ENCODE peak calls at places on chromosome 7, in four cellular contexts. I, Q, Y and E are unnamed samples.

GRCh38 chr7:1494866-1495563 is 9.2 kb downstream of the INTS1 start:
- DNase-seq in I (no peak), Q (no peak), Y (no peak), E (no peak)

GRCh38 chr7:136956671-136957070 is 88.2 kb downstream of the CHRM2 start:
- DNase-seq in Y (no peak), I (no peak), Q (no peak), E (no peak)

GRCh38 chr7:5705318-5705717 is 76.1 kb downstream of the RNF216 start:
- DNase-seq in Q (no peak), I (no peak), Y (no peak), E (no peak)

GRCh38 chr7:93374345-93374940 is 142.3 kb downstream of the VPS50 start:
- DNase-seq in Y (peak), I (no peak), Q (no peak), E (no peak)

GRCh38 chr7:40221836-40222235 is 87.0 kb downstream of the SUGCT start:
- DNase-seq in Y (no peak), Q (no peak), I (no peak), E (no peak)

GRCh38 chr7:111132833-111133232 is 41.9 kb downstream of the LRRN3 start:
- DNase-seq in Q (no peak), Y (no peak), I (no peak), E (no peak)

GRCh38 chr7:10128748-10129147 is 844.9 kb upstream of the PHF14 start:
- DNase-seq in Y (no peak), I (no peak), Q (no peak), E (no peak)

GRCh38 chr7:4132221-4132620 is 549.9 kb upstream of the FOXK1 start:
- DNase-seq in I (no peak), Y (no peak), Q (no peak), E (no peak)

GRCh38 chr7:11636274-11636673 is 195.7 kb downstream of the THSD7A start:
- DNase-seq in I (no peak), Y (no peak), Q (no peak), E (no peak)

GRCh38 chr7:150753826-150754603 is 16.8 kb downstream of the GIMAP5 start:
- DNase-seq in I (no peak), Q (no peak), Y (peak), E (peak)

GRCh38 chr7:99372275-99373085 is 2.0 kb upstream of the ARPC1B start:
- DNase-seq in I (no peak), Y (peak), Q (no peak), E (no peak)

GRCh38 chr7:155408657-155409586 is 49.0 kb upstream of the EN2 start:
- DNase-seq in Q (no peak), I (no peak), Y (no peak), E (no peak)

GRCh38 chr7:43954524-43955228 is 28.4 kb downstream of the UBE2D4 start:
- DNase-seq in Q (peak), Y (peak), I (peak), E (peak)

GRCh38 chr7:148584154-148584827 is 6.3 kb upstream of the C7orf33 start:
- DNase-seq in Q (no peak), I (no peak), Y (no peak), E (no peak)

GRCh38 chr7:98341106-98341505 is 59.6 kb downstream of the BRI3 start:
- DNase-seq in I (no peak), Q (no peak), Y (no peak), E (no peak)

GRCh38 chr7:116045532-116045931 is 15.0 kb upstream of the TFEC start:
- DNase-seq in Y (no peak), Q (no peak), I (no peak), E (no peak)

GRCh38 chr7:106326594-106327537 is 42.1 kb upstream of the NAMPT start:
- DNase-seq in I (no peak), Y (no peak), Q (no peak), E (no peak)

GRCh38 chr7:113636727-113637421 is 281.9 kb downstream of the PPP1R3A start:
- DNase-seq in Q (no peak), Y (no peak), I (no peak), E (no peak)

GRCh38 chr7:108630002-108630401 is 60.3 kb downstream of the DNAJB9 start:
- DNase-seq in Q (no peak), I (no peak), Y (no peak), E (no peak)

GRCh38 chr7:47937711-47938573 is 10.3 kb downstream of the PKD1L1 start:
- DNase-seq in Y (no peak), I (peak), Q (peak), E (no peak)

GRCh38 chr7:121016976-121017375 is 28.5 kb downstream of the CPED1 start:
- DNase-seq in Y (no peak), I (no peak), Q (no peak), E (no peak)

GRCh38 chr7:79096361-79096805 is 357.1 kb downstream of the MAGI2 start:
- DNase-seq in Y (no peak), I (no peak), Q (no peak), E (no peak)

GRCh38 chr7:30835396-30835915 is 64.2 kb downstream of the MINDY4 start:
- DNase-seq in Q (no peak), Y (no peak), I (no peak), E (no peak)

GRCh38 chr7:90677742-90678439 is 81.8 kb downstream of the CDK14 start:
- DNase-seq in Y (no peak), Q (no peak), I (no peak), E (no peak)

GRCh38 chr7:48017674-48018073 is 11.2 kb downstream of the SUN3 start:
- DNase-seq in Q (no peak), I (no peak), Y (no peak), E (no peak)

GRCh38 chr7:33776791-33777190 is 128.5 kb upstream of the BMPER start:
- DNase-seq in Q (no peak), Y (no peak), I (no peak), E (no peak)

GRCh38 chr7:115047968-115048720 is 126.2 kb downstream of the MDFIC start:
- DNase-seq in Y (no peak), I (no peak), Q (no peak), E (no peak)

GRCh38 chr7:140005754-140006503 is 56.8 kb downstream of the PARP12 start:
- DNase-seq in Q (no peak), I (no peak), Y (peak), E (peak)

GRCh38 chr7:78172138-78172887 is 373.7 kb downstream of the PHTF2 start:
- DNase-seq in Y (no peak), Q (no peak), I (no peak), E (no peak)

GRCh38 chr7:121202834-121203233 is 126.0 kb upstream of the WNT16 start:
- DNase-seq in Q (no peak), I (no peak), Y (no peak), E (no peak)

GRCh38 chr7:142957723-142958122 is 4.4 kb downstream of the KEL start:
- DNase-seq in I (no peak), Q (no peak), Y (no peak), E (no peak)

GRCh38 chr7:98110249-98111022 is 3.8 kb downstream of the LMTK2 start:
- DNase-seq in Q (no peak), Y (no peak), I (no peak), E (no peak)

GRCh38 chr7:119196183-119196582 is 971.7 kb downstream of the ANKRD7 start:
- DNase-seq in Y (no peak), Q (no peak), I (no peak), E (no peak)

GRCh38 chr7:130639391-130639790 is 29.2 kb downstream of the COPG2 start:
- DNase-seq in Y (no peak), Q (no peak), I (no peak), E (no peak)

GRCh38 chr7:15853832-15854470 is 167.5 kb upstream of the MEOX2 start:
- DNase-seq in Y (no peak), I (no peak), Q (no peak), E (no peak)
- TF ChIP-seq SPI1 in Y (no peak), I (no peak), Q (no peak), E (no peak)

GRCh38 chr7:53491041-53491440 is 455.6 kb downstream of the POM121L12 start:
- DNase-seq in Q (no peak), Y (no peak), I (no peak), E (no peak)

DNA sequence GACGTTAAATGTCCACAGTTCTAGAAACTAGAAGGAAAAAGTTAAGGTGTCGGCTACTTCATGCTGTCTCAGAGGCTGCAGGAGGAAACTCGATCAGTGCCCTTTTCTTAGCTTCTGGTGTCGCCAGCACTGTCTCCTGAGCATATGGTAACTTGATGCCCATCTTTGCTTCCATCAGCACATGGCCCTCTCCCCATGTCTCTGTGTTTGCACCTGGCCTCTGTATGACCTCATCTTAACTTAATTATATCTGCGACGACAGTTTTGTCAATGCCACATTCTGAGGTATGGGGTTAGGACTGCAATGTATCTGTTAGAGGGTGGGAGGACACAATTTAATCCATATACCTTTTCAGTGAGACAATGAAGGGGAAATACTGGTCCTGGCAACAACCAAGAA is 449.9 kb downstream of the POM121L12 start:
- DNase-seq in Q (no peak), Y (no peak), I (no peak), E (no peak)
- TF ChIP-seq SPI1 in Q (no peak), Y (no peak), I (no peak), E (no peak)

GRCh38 chr7:146112755-146113154 is 3.8 kb upstream of the CNTNAP2 start:
- DNase-seq in I (no peak), Y (no peak), Q (no peak), E (no peak)

GRCh38 chr7:146119016-146119415 is 2.4 kb downstream of the CNTNAP2 start:
- DNase-seq in I (no peak), Y (no peak), Q (no peak), E (no peak)

GRCh38 chr7:146116452-146117219 is at the start of gene CNTNAP2:
- DNase-seq in Q (no peak), I (no peak), Y (no peak), E (no peak)

DNA sequence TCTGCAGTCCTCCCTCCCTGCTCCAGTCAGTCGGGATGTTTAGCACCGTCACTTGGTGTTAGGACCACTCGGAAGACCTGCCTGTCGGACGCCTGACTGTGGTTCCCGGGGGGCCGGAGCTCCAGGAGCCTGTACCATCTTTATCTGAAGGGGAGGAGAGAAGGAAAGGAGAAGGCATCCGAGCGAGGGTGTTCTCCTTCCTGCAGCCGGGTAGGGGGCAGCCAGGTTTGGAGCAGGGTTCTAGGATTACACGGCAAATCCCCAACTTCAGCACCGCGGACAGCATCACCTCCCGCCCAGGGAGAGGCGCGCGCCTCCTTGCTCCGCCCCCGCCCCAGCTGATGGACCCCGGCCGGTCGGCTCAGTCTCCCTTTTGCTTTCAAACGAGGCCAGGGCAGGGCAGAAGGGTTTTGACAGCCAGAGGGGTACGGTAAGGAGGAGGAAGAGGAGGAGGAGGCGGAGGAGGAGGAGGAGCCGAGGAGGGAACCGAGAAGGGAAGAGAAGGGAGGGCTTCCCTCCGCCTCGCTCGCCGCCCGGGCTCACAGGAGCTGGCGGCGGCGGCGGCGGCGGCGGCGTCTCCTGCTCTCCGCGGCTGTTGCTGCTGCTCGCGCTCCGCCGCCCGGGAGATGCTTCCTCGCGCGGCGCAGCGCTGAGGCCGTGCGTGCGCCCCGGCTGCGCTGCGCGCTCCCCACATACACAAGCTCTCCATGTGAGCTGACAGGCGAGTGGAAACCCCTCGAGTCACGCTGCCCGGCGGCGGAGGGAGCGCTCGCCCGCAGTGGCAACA is 743 bp upstream of the CNTNAP2 start:
- DNase-seq in I (no peak), Q (no peak), Y (peak), E (peak)
- TF ChIP-seq SPI1 in I (no peak), Q (no peak), Y (no peak), E (no peak)

GRCh38 chr7:36080843-36081242 is 72.2 kb upstream of the EEPD1 start:
- DNase-seq in Q (no peak), I (no peak), Y (no peak), E (no peak)

GRCh38 chr7:36084485-36085091 is 68.5 kb upstream of the EEPD1 start:
- DNase-seq in Y (peak), Q (no peak), I (no peak), E (no peak)

GRCh38 chr7:36083626-36084380 is 69.3 kb upstream of the EEPD1 start:
- DNase-seq in Q (no peak), I (no peak), Y (no peak), E (no peak)

GRCh38 chr7:36082216-36082615 is 70.8 kb upstream of the EEPD1 start:
- DNase-seq in Y (no peak), Q (no peak), I (no peak), E (no peak)

GRCh38 chr7:36082910-36083309 is 70.1 kb upstream of the EEPD1 start:
- DNase-seq in Q (no peak), Y (peak), I (no peak), E (no peak)
- TF ChIP-seq SPI1 in Q (no peak), Y (no peak), I (no peak), E (no peak)

DNA sequence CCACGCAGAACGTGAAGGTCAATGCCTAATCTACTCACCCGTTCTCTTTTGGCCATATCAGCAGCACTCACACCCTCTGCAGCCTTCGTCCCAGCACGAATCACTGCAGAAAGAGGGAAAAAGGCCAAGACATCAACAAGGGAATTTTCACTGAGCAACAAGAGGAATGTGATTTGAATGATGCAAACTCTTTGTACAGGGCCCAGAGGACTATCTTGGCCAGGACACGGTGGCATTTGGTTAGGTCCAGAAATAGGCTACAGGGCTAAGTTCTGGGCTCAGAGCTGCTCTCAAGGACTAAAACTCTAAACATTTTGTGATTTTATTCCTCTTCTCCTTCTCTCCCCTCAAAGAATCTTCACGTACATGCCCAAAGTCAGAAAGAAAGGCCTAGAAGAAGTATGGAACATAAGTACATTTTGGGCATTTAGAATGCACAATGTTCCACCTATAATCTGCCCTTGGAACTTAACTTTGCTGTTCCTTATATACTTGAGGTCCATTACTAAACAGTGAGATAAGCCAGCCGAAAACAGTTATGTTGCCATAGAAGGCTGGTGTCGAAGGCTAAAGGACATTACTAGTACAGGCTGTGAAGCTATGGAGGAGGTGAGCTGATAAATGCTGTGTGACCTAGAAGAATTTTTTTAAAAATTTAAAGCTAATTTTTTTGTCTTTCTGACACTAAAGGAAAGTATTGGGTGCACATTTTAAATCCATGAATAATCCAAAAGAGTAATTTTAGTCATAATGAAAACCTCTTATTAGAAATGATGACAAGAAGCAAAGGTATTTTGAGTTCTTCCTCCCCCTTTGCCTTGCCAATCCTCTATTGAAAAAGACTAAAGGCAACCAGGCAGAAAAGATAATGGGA is 20.0 kb downstream of the RBM28 start:
- DNase-seq in Q (no peak), Y (no peak), I (no peak), E (no peak)
- TF ChIP-seq SPI1 in Q (no peak), Y (no peak), I (no peak), E (no peak)

DNA sequence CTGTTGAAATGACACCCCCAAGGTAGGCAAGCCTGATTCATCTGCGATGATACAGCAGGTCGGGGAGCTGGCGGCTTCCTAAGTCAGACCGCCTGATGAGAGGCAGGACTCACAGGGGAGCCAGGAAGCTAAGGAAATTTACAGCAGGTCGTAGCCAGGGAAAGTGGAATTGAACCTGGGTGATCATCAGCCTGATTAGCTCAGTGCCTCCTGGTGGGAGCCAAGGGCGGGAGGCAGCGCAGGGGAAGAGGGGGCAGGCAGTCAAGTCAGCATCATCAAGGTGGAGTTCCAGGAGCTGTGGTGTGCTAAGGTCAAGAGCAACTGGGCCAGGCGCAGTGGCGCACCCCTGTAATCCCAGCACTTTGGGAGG is 18.4 kb upstream of the TRIM56 start:
- DNase-seq in Q (no peak), Y (no peak), I (no peak), E (no peak)
- TF ChIP-seq SPI1 in Q (no peak), Y (no peak), I (no peak), E (no peak)

GRCh38 chr7:92245487-92246362 is at the start of the genes ANKIB1 and KRIT1:
- DNase-seq in Y (peak), Q (peak), I (peak), E (peak)

GRCh38 chr7:92244803-92245486 is 769 bp downstream of the KRIT1 start:
- DNase-seq in Q (no peak), I (no peak), Y (no peak), E (peak)

GRCh38 chr7:92242972-92243371 is 2.7 kb downstream of the KRIT1 start:
- DNase-seq in I (no peak), Q (no peak), Y (no peak), E (peak)

GRCh38 chr7:92250603-92251002 is 4.8 kb downstream of the ANKIB1 start:
- DNase-seq in I (no peak), Y (no peak), Q (no peak), E (no peak)

DNA sequence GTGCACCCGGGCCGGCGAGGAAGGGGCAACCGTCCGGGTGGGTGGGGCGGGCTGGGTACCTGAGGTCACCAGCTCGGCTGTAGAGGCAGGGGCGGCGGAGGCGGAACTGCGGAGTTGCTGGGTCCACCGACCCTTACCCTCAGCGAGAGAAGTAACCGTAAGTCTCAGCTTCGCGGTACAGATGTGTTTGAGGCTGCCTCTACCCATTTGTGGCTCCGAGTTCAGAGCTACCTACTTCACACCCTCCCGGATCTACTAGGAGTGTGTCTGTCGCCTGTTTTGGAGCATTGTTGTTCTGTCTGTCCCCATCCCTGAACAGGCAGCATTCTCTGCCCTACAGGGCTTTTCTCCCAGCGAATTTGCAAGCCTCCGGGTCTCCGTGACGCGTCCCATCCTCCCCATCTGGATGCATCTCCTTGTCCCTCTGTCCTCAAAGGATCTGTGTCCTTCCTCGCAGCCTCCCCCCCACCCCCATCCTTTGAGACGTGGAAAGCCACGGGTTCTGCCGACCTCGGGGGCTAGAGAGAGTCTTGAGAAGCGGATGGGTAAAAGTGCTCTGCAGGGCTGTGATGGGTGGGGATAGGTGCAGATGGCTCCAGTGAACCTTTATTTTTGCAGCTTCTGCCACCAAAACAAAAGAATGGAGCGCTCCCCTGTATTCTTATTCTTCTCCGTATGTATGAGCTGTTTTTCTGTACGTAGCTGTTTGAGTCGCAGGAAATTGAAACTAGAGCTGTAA is 758 bp downstream of the ANKIB1 start:
- DNase-seq in Q (no peak), Y (peak), I (peak), E (peak)
- TF ChIP-seq SPI1 in Q (no peak), Y (no peak), I (no peak), E (no peak)

DNA sequence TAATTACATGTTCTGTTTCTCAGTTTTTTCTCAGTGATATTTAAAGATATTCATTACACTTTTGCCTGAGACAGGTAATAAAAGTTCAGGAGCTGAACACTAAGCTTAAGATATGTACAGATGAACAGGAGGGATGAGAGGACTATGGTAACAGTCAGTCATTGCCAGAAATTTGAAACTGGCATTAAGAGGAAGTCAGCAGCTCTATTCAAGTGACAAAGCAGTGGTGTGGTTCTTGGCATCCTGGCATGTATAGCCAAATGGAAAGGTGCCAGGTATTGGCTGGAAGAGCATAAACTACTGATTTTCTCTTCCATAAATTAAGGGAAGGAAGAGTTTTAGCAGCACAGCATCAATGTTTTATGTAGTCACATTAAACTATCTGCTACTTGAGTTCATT is 22.7 kb downstream of the HOXA1 start:
- DNase-seq in Q (no peak), Y (no peak), I (no peak), E (no peak)
- TF ChIP-seq SPI1 in Q (no peak), Y (no peak), I (no peak), E (peak)

GRCh38 chr7:135181261-135181928 is 10.9 kb upstream of the CYREN start:
- DNase-seq in Q (no peak), I (no peak), Y (no peak), E (no peak)
- TF ChIP-seq SPI1 in Q (no peak), I (no peak), Y (no peak), E (no peak)